ENCODE peak calls at places on chromosomes 3 and 15, in six cellular contexts. P is MCF 10A, J is GM13976, L is WTC11, G is fibroblast of mammary gland, I is amniotic epithelial cell. W is an unnamed sample.

GRCh38 chr3:129690406-129690805 is 83.9 kb upstream of the PLXND1 start:
- DNase-seq in J (peak; percentile 52), G (peak; percentile 78), I (peak; percentile 72), P (peak; percentile 71), L (no peak), W (peak; percentile 76)

GRCh38 chr15:81256916-81257315 is 60.2 kb downstream of the IL16 start:
- DNase-seq in J (no peak), G (peak; percentile 77), I (peak; percentile 61), P (peak; percentile 45), L (no peak), W (peak; percentile 57)

GRCh38 chr3:123158330-123158729 is 43.4 kb upstream of the SEC22A start:
- DNase-seq in L (no peak), P (no peak), I (no peak), J (no peak), G (peak; percentile 22), W (no peak)

GRCh38 chr15:56869573-56869972 is 48.9 kb upstream of the TCF12 start:
- DNase-seq in P (peak; percentile 52), J (no peak), G (peak; percentile 36), I (peak; percentile 8), L (peak; percentile 45), W (no peak)

GRCh38 chr3:129954509-129954908 is 20.0 kb upstream of the TRH start:
- DNase-seq in G (no peak), J (no peak), P (no peak), I (no peak), L (no peak), W (no peak)

GRCh38 chr3:191721983-191722382 is 261.0 kb downstream of the PYDC2 start:
- DNase-seq in G (no peak), L (no peak), P (peak; percentile 64), J (no peak), I (no peak), W (no peak)

GRCh38 chr3:184899953-184900595 is 88.1 kb downstream of the VPS8 start:
- DNase-seq in I (no peak), P (no peak), G (no peak), J (no peak), L (no peak), W (no peak)

GRCh38 chr3:105686324-105686897 is 182.4 kb downstream of the CBLB start:
- DNase-seq in J (peak; percentile 42), I (peak; percentile 45), P (peak; percentile 23), L (no peak), G (peak; percentile 63), W (peak; percentile 50)

GRCh38 chr15:45157974-45158373 is 28.2 kb downstream of the DUOX1 start:
- DNase-seq in J (no peak), P (peak; percentile 83), L (no peak), I (peak; percentile 87), G (peak; percentile 85), W (no peak)

GRCh38 chr3:109050591-109051167 is 67.3 kb downstream of the MORC1 start:
- DNase-seq in L (no peak), J (peak; percentile 32), G (peak; percentile 18), I (peak; percentile 24), P (peak; percentile 59), W (peak; percentile 52)

GRCh38 chr3:78754066-78754743 is 1013.6 kb downstream of the ROBO1 start:
- DNase-seq in J (no peak), G (peak; percentile 69), I (no peak), L (no peak), P (peak; percentile 49), W (peak; percentile 94)

GRCh38 chr15:35838422-35839150 is 292.6 kb upstream of the DPH6 start:
- DNase-seq in J (no peak), P (no peak), I (no peak), G (no peak), L (no peak), W (no peak)

GRCh38 chr15:78810003-78810376 is 1.3 kb downstream of the ADAMTS7 start:
- DNase-seq in L (no peak), I (no peak), G (no peak), J (no peak), P (no peak), W (no peak)